ENCODE peak calls at places on chromosomes 11 and 22, in five cellular contexts. R is activated naive CD4-positive, alpha-beta T cell treated with anti-CD3 and anti-CD28 coated beads, Interleukin-2, amount 50 U/mL, for 16 hours; N is NCI-H510A; U is stimulated activated CD4-positive, alpha-beta T cell treated with anti-CD3 and anti-CD28 coated beads, TNF-alpha, amount 100 ng/mL, for 1 hour; E is DMS153. B is an unnamed sample.
A peak's percentile ranks its signal among the peaks of the same experiment; 100 is the strongest.

GRCh38 chr11:34426766-34427170 is 12.0 kb upstream of the CAT start:
- DNase-seq in U (no peak), R (no peak), N (no peak), E (no peak), B (no peak)

GRCh38 chr11:130894322-130895025 is 21.8 kb downstream of the SNX19 start:
- DNase-seq in R (peak; percentile 68), U (no peak), N (peak; percentile 36), E (peak; percentile 73), B (peak; percentile 39)

GRCh38 chr22:21640810-21641209 is 1.3 kb upstream of the SDF2L1 start:
- DNase-seq in U (no peak), R (no peak), N (no peak), E (no peak), B (no peak)

GRCh38 chr11:123690490-123690889 is 36.1 kb upstream of the SCN3B start:
- DNase-seq in N (no peak), R (no peak), E (no peak), U (no peak), B (no peak)

GRCh38 chr22:46001426-46002106 is 24.6 kb upstream of the WNT7B start:
- DNase-seq in R (no peak), E (peak; percentile 50), U (no peak), N (no peak), B (no peak)

GRCh38 chr11:12606597-12606996 is 67.6 kb upstream of the TEAD1 start:
- DNase-seq in E (no peak), N (no peak), U (no peak), R (no peak), B (no peak)

GRCh38 chr22:23969071-23969470 is 2.4 kb downstream of the DDTL start:
- DNase-seq in N (no peak), R (no peak), U (no peak), E (no peak), B (no peak)

GRCh38 chr22:47257566-47257965 is 495.1 kb downstream of the TBC1D22A start:
- DNase-seq in N (no peak), U (no peak), E (no peak), R (no peak), B (no peak)

GRCh38 chr11:63709336-63709735 is 28.0 kb downstream of the RTN3 start:
- DNase-seq in R (no peak), U (no peak), N (no peak), E (no peak), B (no peak)

GRCh38 chr22:17906978-17907730 is 117.2 kb downstream of the MICAL3 start:
- DNase-seq in U (no peak), N (no peak), R (no peak), E (no peak), B (no peak)

GRCh38 chr22:49046546-49047305 is 780.9 kb downstream of the BRD1 start:
- DNase-seq in U (no peak), N (peak; percentile 51), R (no peak), E (peak; percentile 59), B (peak; percentile 15)

GRCh38 chr11:66687831-66688281 is 10.2 kb upstream of the RBM4B start:
- DNase-seq in R (no peak), N (no peak), E (no peak), U (no peak), B (no peak)

GRCh38 chr11:28903716-28904115 is 795.5 kb downstream of the METTL15 start:
- DNase-seq in U (no peak), N (no peak), R (no peak), E (no peak), B (no peak)

GRCh38 chr11:121520243-121521144 is 67.7 kb upstream of the SORL1-AS1 start:
- DNase-seq in N (no peak), U (no peak), E (no peak), R (no peak), B (no peak)

GRCh38 chr22:33576205-33576604 is 344.1 kb downstream of the LARGE1 start:
- DNase-seq in U (no peak), N (no peak), R (no peak), E (no peak), B (no peak)

GRCh38 chr11:108199446-108200321 is 22.8 kb downstream of the NPAT start:
- DNase-seq in R (peak; percentile 78), U (no peak), N (no peak), E (no peak), B (no peak)

GRCh38 chr11:118610220-118610772 is 2.9 kb downstream of the PHLDB1 start:
- DNase-seq in N (no peak), E (no peak), U (no peak), R (no peak), B (no peak)

GRCh38 chr11:107545101-107545514 is 20.4 kb downstream of the ALKBH8 start:
- DNase-seq in N (no peak), E (no peak), R (no peak), U (no peak), B (no peak)

GRCh38 chr22:24104307-24105017 is 76.8 kb upstream of the SUSD2 start:
- DNase-seq in N (no peak), R (no peak), U (no peak), E (no peak), B (no peak)